ENCODE peak calls at places on chromosomes 5 and 9, in seven cellular contexts. N, M, B, U, G, Z and I are unnamed samples.

GRCh38 chr5:37569466-37569865 is 190.3 kb downstream of the WDR70 start:
- DNase-seq in U (no peak), N (no peak), B (no peak), Z (no peak), G (no peak), M (no peak), I (no peak)

GRCh38 chr5:13632676-13633075 is 311.8 kb downstream of the DNAH5 start:
- DNase-seq in M (no peak), G (no peak), Z (no peak), U (no peak), B (no peak), N (no peak), I (no peak)

GRCh38 chr9:129650680-129651235 is 8.8 kb upstream of the ASB6 start:
- DNase-seq in B (no peak), U (peak; percentile 27), G (peak; percentile 41), N (no peak), Z (no peak), M (no peak), I (no peak)

GRCh38 chr9:81619353-81620008 is 69.9 kb downstream of the TLE1 start:
- DNase-seq in U (peak; percentile 43), M (no peak), B (no peak), G (no peak), Z (no peak), N (no peak), I (peak; percentile 91)

GRCh38 chr9:16870606-16871357 is at the start of gene BNC2:
- DNase-seq in B (no peak), U (peak; percentile 61), M (no peak), Z (peak; percentile 84), G (peak; percentile 55), N (peak; percentile 24), I (peak; percentile 57)

GRCh38 chr9:38004809-38005560 is 64.0 kb downstream of the SHB start:
- DNase-seq in N (no peak), U (no peak), B (no peak), Z (no peak), G (peak; percentile 29), M (no peak), I (no peak)

GRCh38 chr9:69885474-69885929 is 64.9 kb downstream of the CFAP95 start:
- DNase-seq in B (no peak), U (peak; percentile 79), M (no peak), Z (no peak), G (no peak), N (no peak), I (no peak)

GRCh38 chr9:37364136-37364535 is 58.4 kb upstream of the GRHPR start:
- DNase-seq in U (no peak), M (no peak), G (no peak), Z (no peak), B (no peak), N (no peak), I (no peak)

GRCh38 chr5:1000329-1000728 is 8.3 kb upstream of the NKD2 start:
- DNase-seq in U (no peak), N (no peak), Z (no peak), G (no peak), B (no peak), M (no peak), I (no peak)

GRCh38 chr5:140916325-140916724 is 9.8 kb upstream of the PCDHAC1 start:
- DNase-seq in B (no peak), N (no peak), M (no peak), G (no peak), U (no peak), Z (no peak), I (no peak)

GRCh38 chr5:170357853-170358497 is 31.2 kb downstream of the KCNMB1 start:
- DNase-seq in N (peak; percentile 69), U (no peak), M (no peak), G (no peak), Z (no peak), B (no peak), I (no peak)

GRCh38 chr5:132425009-132425937 is 55.8 kb downstream of the SLC22A5 start:
- DNase-seq in N (no peak), B (peak; percentile 93), Z (no peak), U (peak; percentile 91), G (no peak), M (no peak), I (peak; percentile 93)

GRCh38 chr5:33059081-33059480 is 348.0 kb downstream of the NPR3 start:
- DNase-seq in Z (no peak), N (no peak), B (no peak), G (no peak), U (peak; percentile 15), M (no peak), I (no peak)

GRCh38 chr5:180206993-180207392 is 2.0 kb downstream of the RASGEF1C start:
- DNase-seq in M (no peak), G (no peak), B (no peak), N (no peak), Z (no peak), U (no peak), I (no peak)

GRCh38 chr5:168777651-168778050 is 198.5 kb upstream of the PANK3 start:
- DNase-seq in G (no peak), U (no peak), N (no peak), B (no peak), M (no peak), Z (no peak), I (no peak)

GRCh38 chr9:128370752-128371621 is at the start of gene URM1:
- DNase-seq in N (peak; percentile 94), G (peak; percentile 97), U (peak; percentile 96), B (peak; percentile 73), M (peak; percentile 97), Z (peak; percentile 96), I (peak; percentile 97)

GRCh38 chr5:33470544-33470943 is 29.8 kb downstream of the TARS1 start:
- DNase-seq in Z (peak; percentile 45), U (peak; percentile 81), N (no peak), B (no peak), G (no peak), M (no peak), I (no peak)

GRCh38 chr5:131661931-131662330 is 26.9 kb upstream of the RAPGEF6 start:
- DNase-seq in M (no peak), Z (no peak), G (no peak), U (peak; percentile 12), B (no peak), N (no peak), I (no peak)

GRCh38 chr5:21644032-21644431 is 1209.1 kb downstream of the CDH12 start:
- DNase-seq in M (no peak), B (no peak), G (no peak), Z (no peak), N (no peak), U (no peak), I (no peak)

GRCh38 chr9:137502008-137502913 is 43.1 kb upstream of the NSMF start:
- DNase-seq in Z (peak; percentile 49), G (peak; percentile 51), N (no peak), M (no peak), U (no peak), B (no peak), I (no peak)

GRCh38 chr5:109256486-109256885 is 153.3 kb downstream of the PJA2 start:
- DNase-seq in M (no peak), G (no peak), U (no peak), B (no peak), Z (no peak), N (no peak), I (no peak)

GRCh38 chr5:80071510-80072021 is 36.4 kb downstream of the THBS4 start:
- DNase-seq in B (no peak), N (no peak), G (no peak), M (no peak), U (no peak), Z (no peak), I (no peak)

GRCh38 chr5:80069251-80069650 is 34.1 kb downstream of the THBS4 start:
- DNase-seq in N (no peak), G (no peak), Z (no peak), M (no peak), U (peak; percentile 21), B (no peak), I (no peak)

GRCh38 chr5:80070338-80071056 is 35.3 kb downstream of the THBS4 start:
- DNase-seq in Z (no peak), M (no peak), U (peak; percentile 25), B (peak; percentile 27), G (no peak), N (no peak), I (peak; percentile 56)

GRCh38 chr5:80068775-80069174 is 33.6 kb downstream of the THBS4 start:
- DNase-seq in M (no peak), N (no peak), Z (no peak), G (no peak), U (no peak), B (no peak), I (no peak)

DNA sequence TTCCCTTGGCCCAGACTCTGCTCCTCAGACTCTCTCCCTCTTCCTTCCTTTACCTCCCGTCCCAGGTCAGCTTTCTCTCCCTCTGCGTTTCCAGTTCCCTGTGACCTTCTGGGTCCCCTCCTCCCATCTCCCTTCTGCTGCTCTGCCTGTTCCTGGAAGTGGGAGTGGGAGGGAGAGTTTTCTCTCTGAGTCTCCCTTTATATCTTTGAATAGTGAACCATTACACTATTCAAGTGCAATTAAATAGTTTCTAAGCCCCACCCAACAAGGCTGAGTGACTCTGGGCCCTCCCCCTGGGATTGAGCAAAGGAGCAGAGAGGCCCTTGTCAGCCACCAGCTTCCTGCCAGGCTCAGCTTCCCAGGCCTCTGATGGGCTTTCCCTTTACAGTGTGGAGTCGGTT is 34.8 kb downstream of the THBS4 start:
- DNase-seq in Z (no peak), B (no peak), G (no peak), N (no peak), U (no peak), M (no peak), I (peak; percentile 34)
- H3K4me3 ChIP-seq in Z (no peak overlapping the region), B (no peak overlapping the region), G (no peak overlapping the region), N (no peak overlapping the region), U (no peak overlapping the region), M (no peak overlapping the region), I (no peak overlapping the region)

GRCh38 chr9:115694014-115694413 is 459.6 kb upstream of the PAPPA start:
- DNase-seq in M (no peak), G (no peak), B (no peak), N (no peak), U (peak; percentile 99), Z (peak; percentile 73), I (peak; percentile 92)
- TF ChIP-seq CTCF in M (no peak), G (no peak), B (no peak), N (no peak), U (peak; percentile 41), Z (peak; percentile 63), I (peak; percentile 23)

DNA sequence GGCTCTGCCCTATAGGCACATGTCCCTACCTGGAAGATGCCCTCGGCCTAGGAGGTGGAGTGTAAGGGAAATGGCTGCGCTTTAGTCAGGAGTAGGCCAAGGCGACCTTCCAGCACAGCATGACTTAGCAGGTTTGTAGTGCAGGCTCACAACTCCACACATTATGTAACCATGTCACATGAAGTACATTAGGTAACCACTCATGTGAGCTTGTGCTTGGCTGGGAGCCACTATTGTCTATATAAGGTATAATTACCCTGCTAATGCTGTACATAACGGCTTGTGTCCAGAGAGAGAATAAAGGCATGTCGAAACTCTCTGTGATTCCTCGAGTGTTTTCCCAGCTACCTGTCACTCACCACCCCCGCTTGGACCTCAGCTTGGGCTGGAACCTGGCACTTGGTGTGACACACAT is 74.9 kb downstream of the CAMK4 start:
- DNase-seq in B (no peak), M (no peak), N (no peak), G (no peak), Z (no peak), U (peak; percentile 54), I (no peak)
- H3K4me3 ChIP-seq in B (peak overlapping the region; percentile 29), M (no peak overlapping the region), N (no peak overlapping the region), G (no peak overlapping the region), Z (no peak overlapping the region), U (no peak overlapping the region), I (no peak overlapping the region)

GRCh38 chr5:58868931-58869330 is 286.1 kb downstream of the RAB3C start:
- DNase-seq in U (no peak), Z (no peak), B (no peak), M (no peak), N (no peak), G (no peak), I (no peak)

GRCh38 chr5:58872670-58873273 is 289.9 kb downstream of the RAB3C start:
- DNase-seq in N (no peak), Z (no peak), B (no peak), M (no peak), G (no peak), U (no peak), I (no peak)

GRCh38 chr5:58871648-58872242 is 288.9 kb downstream of the RAB3C start:
- DNase-seq in N (no peak), U (peak; percentile 62), G (no peak), Z (peak; percentile 39), B (no peak), M (no peak), I (peak; percentile 25)
- TF ChIP-seq CTCF in N (no peak), U (peak; percentile 59), G (peak; percentile 53), Z (peak; percentile 73), B (peak; percentile 46), M (peak; percentile 49), I (peak; percentile 61)